ENCODE peak calls at places on chromosomes 11 and 22, in four cellular contexts. D is HCT116, K is K562, U is HepG2. N is an unnamed sample.

GRCh38 chr11:36114095-36114494 is 170.2 kb downstream of the LDLRAD3 start:
- DNase-seq in D (no peak), U (no peak), K (no peak), N (no peak)

GRCh38 chr22:47928626-47929025 is 1166.2 kb downstream of the TBC1D22A start:
- DNase-seq in K (no peak), D (no peak), U (no peak), N (no peak)

GRCh38 chr11:130652671-130653335 is 204.4 kb downstream of the ADAMTS15 start:
- DNase-seq in D (no peak), K (no peak), U (no peak), N (no peak)

GRCh38 chr11:9138612-9139579 is 47.5 kb upstream of the SCUBE2 start:
- DNase-seq in K (no peak), U (peak), D (peak), N (peak)

GRCh38 chr11:61913699-61914395 is 3.5 kb downstream of the RAB3IL1 start:
- DNase-seq in U (no peak), K (peak), D (no peak), N (no peak)

GRCh38 chr11:19646921-19647320 is 65.7 kb upstream of the NAV2 start:
- DNase-seq in D (no peak), U (no peak), K (no peak), N (no peak)

GRCh38 chr11:36499325-36499724 is 10.7 kb downstream of the TRAF6 start:
- DNase-seq in D (no peak), U (no peak), K (no peak), N (no peak)

GRCh38 chr11:68963779-68964178 is 17.0 kb downstream of the MRGPRD start:
- DNase-seq in U (no peak), K (no peak), D (no peak), N (no peak)

GRCh38 chr22:32830473-32830872 is 29.0 kb downstream of the TIMP3 start:
- DNase-seq in U (no peak), K (no peak), D (no peak), N (no peak)

GRCh38 chr11:62882811-62883496 is 2.3 kb downstream of the SLC3A2 start:
- DNase-seq in D (no peak), U (no peak), K (no peak), N (no peak)

GRCh38 chr22:37126383-37126782 is 16.9 kb upstream of the TMPRSS6 start:
- DNase-seq in U (peak), K (peak), D (peak), N (no peak)
- TF ChIP-seq TCF7L2 in U (no peak), K (no peak), D (no peak), N (no peak)

GRCh38 chr11:109706940-109707339 is 284.9 kb downstream of the C11orf87 start:
- DNase-seq in K (no peak), U (no peak), D (no peak), N (no peak)
- TF ChIP-seq TCF7L2 in K (no peak), U (no peak), D (no peak), N (no peak)

GRCh38 chr11:125337836-125338235 is 158.2 kb downstream of the FEZ1 start:
- DNase-seq in D (no peak), U (no peak), K (no peak), N (no peak)
- TF ChIP-seq TCF7L2 in D (no peak), U (no peak), K (no peak), N (no peak)

GRCh38 chr11:126653040-126653439 is 297.6 kb downstream of the ST3GAL4 start:
- DNase-seq in K (no peak), U (no peak), D (no peak), N (no peak)

GRCh38 chr11:126646701-126647209 is 291.3 kb downstream of the ST3GAL4 start:
- DNase-seq in K (no peak), U (no peak), D (no peak), N (no peak)

GRCh38 chr11:126645206-126645605 is 289.7 kb downstream of the ST3GAL4 start:
- DNase-seq in U (no peak), K (no peak), D (no peak), N (no peak)

GRCh38 chr11:126647735-126648134 is 292.2 kb downstream of the ST3GAL4 start:
- DNase-seq in D (peak), U (no peak), K (no peak), N (no peak)
- TF ChIP-seq TCF7L2 in D (no peak), U (no peak), K (no peak), N (no peak)

GRCh38 chr11:123839131-123839530 is 33.0 kb upstream of the OR6M1 start:
- DNase-seq in U (no peak), D (no peak), K (no peak), N (no peak)

GRCh38 chr11:123838199-123838598 is 32.0 kb upstream of the OR6M1 start:
- DNase-seq in D (no peak), U (no peak), K (no peak), N (no peak)

GRCh38 chr11:123838659-123839058 is 32.5 kb upstream of the OR6M1 start:
- DNase-seq in U (no peak), K (no peak), D (no peak), N (no peak)

GRCh38 chr11:123841189-123841588 is 35.0 kb upstream of the OR6M1 start:
- DNase-seq in D (no peak), K (no peak), U (no peak), N (no peak)
- TF ChIP-seq TCF7L2 in D (no peak), K (no peak), U (no peak), N (no peak)

GRCh38 chr11:85826096-85826855 is 15.3 kb upstream of the SYTL2 start:
- DNase-seq in D (no peak), K (no peak), U (no peak), N (no peak)
- TF ChIP-seq TCF7L2 in D (no peak), K (no peak), U (no peak), N (no peak)